ENCODE peak calls at places on chromosomes 6 and 20, in five cellular contexts. C, I, Q, X and E are unnamed samples.

GRCh38 chr6:40312213-40313015 is 274.8 kb downstream of the LRFN2 start:
- DNase-seq in X (no peak), I (no peak), Q (peak; percentile 3), C (no peak), E (no peak)

GRCh38 chr6:13531956-13532355 is 42.4 kb upstream of the SIRT5 start:
- DNase-seq in I (no peak), X (no peak), C (no peak), Q (no peak), E (no peak)

GRCh38 chr20:57621426-57622200 is 1.4 kb upstream of the ZBP1 start:
- DNase-seq in I (no peak), X (peak; percentile 67), C (no peak), Q (no peak), E (no peak)

GRCh38 chr20:18989736-18990474 is 176.3 kb downstream of the SCP2D1 start:
- DNase-seq in X (peak; percentile 71), Q (no peak), I (no peak), C (no peak), E (no peak)

GRCh38 chr6:81844686-81845085 is 92.2 kb upstream of the TENT5A start:
- DNase-seq in I (peak; percentile 36), C (no peak), Q (peak; percentile 24), X (no peak), E (no peak)

GRCh38 chr6:14270925-14271791 is 153.6 kb downstream of the CD83 start:
- DNase-seq in X (no peak), Q (peak; percentile 74), C (no peak), I (peak; percentile 80), E (peak; percentile 99)

GRCh38 chr6:162706236-162706635 is 21.3 kb downstream of the PRKN start:
- DNase-seq in X (no peak), I (peak; percentile 27), Q (no peak), C (peak; percentile 68), E (no peak)

GRCh38 chr6:112665815-112666214 is 318.7 kb downstream of the RFPL4B start:
- DNase-seq in Q (peak; percentile 77), I (peak; percentile 22), X (no peak), C (no peak), E (no peak)

GRCh38 chr6:37032239-37032638 is 26.8 kb downstream of the FGD2 start:
- DNase-seq in Q (no peak), C (no peak), I (no peak), X (no peak), E (no peak)

GRCh38 chr20:48826064-48826463 is 1.7 kb downstream of the PREX1 start:
- DNase-seq in X (no peak), I (no peak), C (no peak), Q (no peak), E (no peak)

GRCh38 chr6:26550250-26550993 is 12.3 kb downstream of the HMGN4 start:
- DNase-seq in C (peak; percentile 63), I (peak; percentile 43), Q (peak; percentile 13), X (no peak), E (no peak)

GRCh38 chr6:114081730-114082129 is 110.8 kb upstream of the HDAC2 start:
- DNase-seq in Q (no peak), I (no peak), C (no peak), X (no peak), E (no peak)

GRCh38 chr6:136317023-136317649 is 27.5 kb upstream of the BCLAF1 start:
- DNase-seq in X (no peak), Q (peak; percentile 69), I (peak; percentile 83), C (no peak), E (peak; percentile 71)

GRCh38 chr6:41733707-41734665 is 1.4 kb downstream of the TFEB start:
- DNase-seq in X (no peak), I (peak; percentile 61), Q (peak; percentile 62), C (peak; percentile 76), E (peak; percentile 36)

GRCh38 chr6:57242505-57242904 is 20.4 kb upstream of the RAB23 start:
- DNase-seq in C (no peak), I (peak; percentile 93), X (no peak), Q (peak; percentile 99), E (no peak)

GRCh38 chr6:143323729-143324465 is 126.6 kb downstream of the ADAT2 start:
- DNase-seq in Q (no peak), X (no peak), C (no peak), I (no peak), E (no peak)

GRCh38 chr6:69456086-69456485 is 340.7 kb downstream of the LMBRD1 start:
- DNase-seq in X (no peak), I (no peak), Q (no peak), C (no peak), E (no peak)

GRCh38 chr6:39416026-39416425 is 93.5 kb upstream of the KCNK16 start:
- DNase-seq in I (no peak), X (no peak), C (no peak), Q (no peak), E (no peak)

GRCh38 chr6:151900897-151901485 is 93.5 kb downstream of the ESR1 start:
- DNase-seq in I (no peak), Q (no peak), C (no peak), X (no peak), E (no peak)

GRCh38 chr20:23629017-23629541 is 8.7 kb downstream of the CST3 start:
- DNase-seq in X (no peak), I (peak; percentile 92), Q (peak; percentile 69), C (no peak), E (peak; percentile 74)

GRCh38 chr6:123333000-123333756 is 303.6 kb downstream of the TRDN start:
- DNase-seq in I (no peak), Q (no peak), C (no peak), X (no peak), E (no peak)

GRCh38 chr6:10486215-10486614 is 34.9 kb upstream of the GCNT2 start:
- DNase-seq in X (no peak), C (no peak), Q (no peak), I (no peak), E (no peak)

GRCh38 chr20:1876975-1877603 is 18.1 kb upstream of the SIRPA start:
- DNase-seq in Q (peak; percentile 35), C (no peak), X (no peak), I (peak; percentile 46), E (no peak)

GRCh38 chr6:113361014-113361645 is 496.0 kb upstream of the MARCKS start:
- DNase-seq in Q (peak; percentile 85), I (peak; percentile 55), X (no peak), C (no peak), E (peak; percentile 66)

GRCh38 chr6:43978473-43979360 is 148.5 kb downstream of the MRPL14 start:
- DNase-seq in C (no peak), X (peak; percentile 35), I (no peak), Q (peak; percentile 43), E (no peak)

GRCh38 chr6:35018746-35019145 is 122.4 kb downstream of the TCP11 start:
- DNase-seq in I (no peak), Q (no peak), X (no peak), C (no peak), E (no peak)
- H3K4me3 ChIP-seq in I (no peak overlapping the region), Q (no peak overlapping the region), X (peak overlapping the region; percentile 78), C (peak overlapping the region; percentile 43), E (no peak overlapping the region)

GRCh38 chr6:315226-315625 is 22.9 kb downstream of the DUSP22 start:
- DNase-seq in Q (no peak), X (peak; percentile 71), I (no peak), C (no peak), E (no peak)

GRCh38 chr6:317068-317451 is 24.8 kb downstream of the DUSP22 start:
- DNase-seq in X (peak; percentile 62), I (no peak), C (no peak), Q (no peak), E (no peak)

GRCh38 chr6:315921-316752 is 23.9 kb downstream of the DUSP22 start:
- DNase-seq in Q (no peak), X (peak; percentile 69), I (no peak), C (no peak), E (no peak)

GRCh38 chr6:317452-318144 is 25.3 kb downstream of the DUSP22 start:
- DNase-seq in X (peak; percentile 72), I (no peak), Q (no peak), C (no peak), E (no peak)

DNA sequence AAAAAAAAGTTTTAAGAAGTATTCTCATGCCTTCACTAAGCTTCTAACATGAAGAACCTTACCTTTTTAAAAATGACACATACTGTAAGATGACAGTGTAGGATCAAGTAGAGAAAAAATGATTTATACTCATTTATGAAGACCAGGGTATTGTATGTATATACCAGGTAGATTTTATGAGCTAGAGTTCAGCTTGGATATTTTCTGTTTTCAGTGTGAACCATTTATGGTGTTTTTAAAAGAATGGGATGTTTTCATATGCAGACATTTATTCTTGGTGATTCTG is 24.4 kb downstream of the DUSP22 start:
- DNase-seq in C (no peak), X (no peak), Q (no peak), I (no peak), E (no peak)
- H3K4me3 ChIP-seq in C (no peak overlapping the region), X (no peak overlapping the region), Q (no peak overlapping the region), I (no peak overlapping the region), E (no peak overlapping the region)

GRCh38 chr6:61200444-61200843 is 1085.6 kb downstream of the KHDRBS2 start:
- DNase-seq in X (no peak), Q (no peak), I (no peak), C (no peak), E (no peak)

GRCh38 chr6:61203966-61204496 is 1082.0 kb downstream of the KHDRBS2 start:
- DNase-seq in I (no peak), Q (no peak), C (no peak), X (no peak), E (no peak)
- H3K4me3 ChIP-seq in I (no peak overlapping the region), Q (no peak overlapping the region), C (no peak overlapping the region), X (no peak overlapping the region), E (no peak overlapping the region)

DNA sequence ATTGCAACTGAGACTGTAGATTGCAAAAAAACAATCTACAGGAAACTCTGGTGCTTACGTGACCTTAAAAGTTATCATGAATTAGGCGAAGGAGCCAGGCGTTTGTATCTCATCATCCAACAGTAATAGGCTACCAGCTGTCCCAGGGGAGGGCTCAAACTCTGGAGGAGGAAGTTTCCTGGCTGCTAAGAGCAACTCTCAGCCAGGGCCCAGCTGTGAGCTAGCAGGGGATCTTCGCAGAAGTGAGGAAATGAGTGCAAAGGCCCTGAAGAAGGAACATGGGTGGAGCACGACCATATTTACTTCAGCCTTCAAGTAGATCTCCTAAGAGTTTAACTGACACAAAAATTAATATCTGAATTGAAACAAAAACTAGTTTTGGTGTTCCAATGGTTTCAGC is 686.9 kb upstream of the MAP3K7 start:
- DNase-seq in Q (no peak), I (no peak), C (no peak), X (no peak), E (no peak)
- H3K4me3 ChIP-seq in Q (no peak overlapping the region), I (no peak overlapping the region), C (no peak overlapping the region), X (no peak overlapping the region), E (no peak overlapping the region)

GRCh38 chr6:129749749-129750120 is 39.8 kb upstream of the ARHGAP18 start:
- DNase-seq in C (no peak), Q (peak; percentile 83), I (peak; percentile 87), X (no peak), E (peak; percentile 82)
- H3K4me3 ChIP-seq in C (no peak overlapping the region), Q (no peak overlapping the region), I (no peak overlapping the region), X (no peak overlapping the region), E (no peak overlapping the region)

GRCh38 chr20:51541189-51542032 is 1.1 kb downstream of the NFATC2 start:
- DNase-seq in X (peak; percentile 86), Q (peak; percentile 22), C (peak; percentile 88), I (peak; percentile 54), E (no peak)
- H3K4me3 ChIP-seq in X (peak overlapping the region; percentile 73), Q (no peak overlapping the region), C (peak overlapping the region; percentile 66), I (no peak overlapping the region), E (peak overlapping the region; percentile 44)

DNA sequence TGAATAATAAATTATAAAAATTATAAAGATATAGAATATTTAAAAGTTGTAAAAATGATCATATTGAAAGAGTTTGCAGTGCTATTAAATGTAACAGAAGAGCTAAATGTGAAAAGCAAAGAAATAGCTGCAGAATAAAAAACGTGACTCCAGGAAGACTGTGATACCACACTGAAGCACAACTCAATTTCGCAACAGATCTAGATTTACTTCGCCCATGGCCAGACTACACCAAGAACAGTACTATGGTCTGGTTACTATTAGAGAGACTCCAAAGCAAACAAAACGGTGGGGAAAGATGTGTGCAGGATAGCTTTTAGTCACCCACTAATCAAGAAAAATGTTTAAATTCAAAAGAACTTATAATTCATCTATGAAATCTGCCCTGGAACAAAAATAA is 1.9 kb downstream of the CHD6 start:
- DNase-seq in Q (peak; percentile 19), X (no peak), C (no peak), I (peak; percentile 33), E (no peak)
- H3K4me3 ChIP-seq in Q (no peak overlapping the region), X (no peak overlapping the region), C (no peak overlapping the region), I (no peak overlapping the region), E (no peak overlapping the region)